ENCODE peak calls at places on chromosomes 5 and 9, in nine cellular contexts. One of them, this sample, is unnamed.

GRCh38 chr5:116438979-116439554 is 135.6 kb downstream of the SEMA6A start:
- DNase-seq in NCI-H2029 treated with DMSO at 0.1 percent for 48 hours: no peak
- DNase-seq in progenitor cell of endocrine pancreas: no peak
- DNase-seq in NCI-H774: no peak
- DNase-seq in C1 segment of cervical spinal cord: no peak
- DNase-seq in DMS 273 treated with DMSO at 0.1 percent for 48 hours: no peak
- DNase-seq in HEK293T: no peak
- DNase-seq in NCI-H2107: no peak
- DNase-seq in activated naive CD4-positive, alpha-beta T cell: no peak
- DNase-seq in this sample: no peak

GRCh38 chr9:137724114-137724445 is 105.3 kb downstream of the EHMT1 start:
- DNase-seq in NCI-H2029 treated with DMSO at 0.1 percent for 48 hours: no peak
- DNase-seq in progenitor cell of endocrine pancreas: no peak
- DNase-seq in NCI-H774: no peak
- DNase-seq in C1 segment of cervical spinal cord: no peak
- DNase-seq in DMS 273 treated with DMSO at 0.1 percent for 48 hours: no peak
- DNase-seq in HEK293T: peak; percentile 27
- DNase-seq in NCI-H2107: no peak
- DNase-seq in activated naive CD4-positive, alpha-beta T cell: no peak
- DNase-seq in this sample: no peak

GRCh38 chr5:115977988-115978387 is 15.7 kb downstream of the LVRN start:
- DNase-seq in NCI-H2029 treated with DMSO at 0.1 percent for 48 hours: no peak
- DNase-seq in progenitor cell of endocrine pancreas: no peak
- DNase-seq in NCI-H774: no peak
- DNase-seq in C1 segment of cervical spinal cord: no peak
- DNase-seq in DMS 273 treated with DMSO at 0.1 percent for 48 hours: no peak
- DNase-seq in HEK293T: no peak
- DNase-seq in NCI-H2107: no peak
- DNase-seq in activated naive CD4-positive, alpha-beta T cell: no peak
- DNase-seq in this sample: no peak

GRCh38 chr5:154972476-154973080 is 31.7 kb downstream of the MRPL22 start:
- DNase-seq in NCI-H2029 treated with DMSO at 0.1 percent for 48 hours: peak; percentile 14
- DNase-seq in progenitor cell of endocrine pancreas: peak; percentile 23
- DNase-seq in NCI-H774: peak; percentile 47
- DNase-seq in C1 segment of cervical spinal cord: peak; percentile 24
- DNase-seq in DMS 273 treated with DMSO at 0.1 percent for 48 hours: peak; percentile 13
- DNase-seq in HEK293T: peak; percentile 48
- DNase-seq in NCI-H2107: no peak
- DNase-seq in activated naive CD4-positive, alpha-beta T cell: no peak
- DNase-seq in this sample: no peak

GRCh38 chr9:115923903-115924668 is 229.5 kb upstream of the PAPPA start:
- DNase-seq in NCI-H2029 treated with DMSO at 0.1 percent for 48 hours: no peak
- DNase-seq in progenitor cell of endocrine pancreas: no peak
- DNase-seq in NCI-H774: no peak
- DNase-seq in C1 segment of cervical spinal cord: no peak
- DNase-seq in DMS 273 treated with DMSO at 0.1 percent for 48 hours: no peak
- DNase-seq in HEK293T: no peak
- DNase-seq in NCI-H2107: no peak
- DNase-seq in activated naive CD4-positive, alpha-beta T cell: no peak
- DNase-seq in this sample: no peak

GRCh38 chr9:111965566-111966019 is 69.0 kb downstream of the UGCG start:
- DNase-seq in NCI-H2029 treated with DMSO at 0.1 percent for 48 hours: no peak
- DNase-seq in progenitor cell of endocrine pancreas: no peak
- DNase-seq in NCI-H774: no peak
- DNase-seq in C1 segment of cervical spinal cord: no peak
- DNase-seq in DMS 273 treated with DMSO at 0.1 percent for 48 hours: no peak
- DNase-seq in HEK293T: no peak
- DNase-seq in NCI-H2107: no peak
- DNase-seq in activated naive CD4-positive, alpha-beta T cell: no peak
- DNase-seq in this sample: no peak

GRCh38 chr5:29218138-29218537 is 1975.3 kb upstream of the CDH6 start:
- DNase-seq in NCI-H2029 treated with DMSO at 0.1 percent for 48 hours: no peak
- DNase-seq in progenitor cell of endocrine pancreas: no peak
- DNase-seq in NCI-H774: no peak
- DNase-seq in C1 segment of cervical spinal cord: no peak
- DNase-seq in DMS 273 treated with DMSO at 0.1 percent for 48 hours: no peak
- DNase-seq in HEK293T: no peak
- DNase-seq in NCI-H2107: no peak
- DNase-seq in activated naive CD4-positive, alpha-beta T cell: no peak
- DNase-seq in this sample: no peak

GRCh38 chr5:73256462-73257260 is 83.7 kb downstream of the TMEM174 start:
- DNase-seq in NCI-H2029 treated with DMSO at 0.1 percent for 48 hours: no peak
- DNase-seq in progenitor cell of endocrine pancreas: no peak
- DNase-seq in NCI-H774: no peak
- DNase-seq in C1 segment of cervical spinal cord: no peak
- DNase-seq in DMS 273 treated with DMSO at 0.1 percent for 48 hours: no peak
- DNase-seq in HEK293T: no peak
- DNase-seq in NCI-H2107: no peak
- DNase-seq in activated naive CD4-positive, alpha-beta T cell: no peak
- DNase-seq in this sample: no peak

GRCh38 chr9:35906923-35907699 is 1.1 kb downstream of the HRCT1 start:
- DNase-seq in NCI-H2029 treated with DMSO at 0.1 percent for 48 hours: peak; percentile 6
- DNase-seq in progenitor cell of endocrine pancreas: no peak
- DNase-seq in NCI-H774: no peak
- DNase-seq in C1 segment of cervical spinal cord: no peak
- DNase-seq in DMS 273 treated with DMSO at 0.1 percent for 48 hours: peak; percentile 34
- DNase-seq in HEK293T: no peak
- DNase-seq in NCI-H2107: no peak
- DNase-seq in activated naive CD4-positive, alpha-beta T cell: no peak
- DNase-seq in this sample: peak; percentile 82

GRCh38 chr9:15149450-15149849 is 157.6 kb downstream of the TTC39B start:
- DNase-seq in NCI-H2029 treated with DMSO at 0.1 percent for 48 hours: no peak
- DNase-seq in progenitor cell of endocrine pancreas: no peak
- DNase-seq in NCI-H774: no peak
- DNase-seq in C1 segment of cervical spinal cord: no peak
- DNase-seq in DMS 273 treated with DMSO at 0.1 percent for 48 hours: no peak
- DNase-seq in HEK293T: no peak
- DNase-seq in NCI-H2107: no peak
- DNase-seq in activated naive CD4-positive, alpha-beta T cell: no peak
- DNase-seq in this sample: no peak

GRCh38 chr5:73975855-73976254 is 349.9 kb downstream of the ARHGEF28 start:
- DNase-seq in NCI-H2029 treated with DMSO at 0.1 percent for 48 hours: no peak
- DNase-seq in progenitor cell of endocrine pancreas: no peak
- DNase-seq in NCI-H774: no peak
- DNase-seq in C1 segment of cervical spinal cord: no peak
- DNase-seq in DMS 273 treated with DMSO at 0.1 percent for 48 hours: no peak
- DNase-seq in HEK293T: no peak
- DNase-seq in NCI-H2107: no peak
- DNase-seq in activated naive CD4-positive, alpha-beta T cell: no peak
- DNase-seq in this sample: no peak

GRCh38 chr5:133330956-133331355 is 279.1 kb downstream of the HSPA4 start:
- DNase-seq in NCI-H2029 treated with DMSO at 0.1 percent for 48 hours: no peak
- DNase-seq in progenitor cell of endocrine pancreas: no peak
- DNase-seq in NCI-H774: no peak
- DNase-seq in C1 segment of cervical spinal cord: no peak
- DNase-seq in DMS 273 treated with DMSO at 0.1 percent for 48 hours: no peak
- DNase-seq in HEK293T: no peak
- DNase-seq in NCI-H2107: no peak
- DNase-seq in activated naive CD4-positive, alpha-beta T cell: no peak
- DNase-seq in this sample: peak; percentile 41

GRCh38 chr9:112912636-112913035 is 22.0 kb upstream of the SLC46A2 start:
- DNase-seq in NCI-H2029 treated with DMSO at 0.1 percent for 48 hours: no peak
- DNase-seq in progenitor cell of endocrine pancreas: no peak
- DNase-seq in NCI-H774: no peak
- DNase-seq in C1 segment of cervical spinal cord: no peak
- DNase-seq in DMS 273 treated with DMSO at 0.1 percent for 48 hours: no peak
- DNase-seq in HEK293T: no peak
- DNase-seq in NCI-H2107: no peak
- DNase-seq in activated naive CD4-positive, alpha-beta T cell: no peak
- DNase-seq in this sample: no peak

GRCh38 chr9:10855847-10856246 is 243.0 kb upstream of the PTPRD start:
- DNase-seq in NCI-H2029 treated with DMSO at 0.1 percent for 48 hours: no peak
- DNase-seq in progenitor cell of endocrine pancreas: no peak
- DNase-seq in NCI-H774: peak; percentile 4
- DNase-seq in C1 segment of cervical spinal cord: no peak
- DNase-seq in DMS 273 treated with DMSO at 0.1 percent for 48 hours: no peak
- DNase-seq in HEK293T: peak; percentile 5
- DNase-seq in NCI-H2107: no peak
- DNase-seq in activated naive CD4-positive, alpha-beta T cell: no peak
- DNase-seq in this sample: no peak

GRCh38 chr9:121741198-121741918 is 89.9 kb downstream of the DAB2IP start:
- DNase-seq in NCI-H2029 treated with DMSO at 0.1 percent for 48 hours: no peak
- DNase-seq in progenitor cell of endocrine pancreas: no peak
- DNase-seq in NCI-H774: no peak
- DNase-seq in C1 segment of cervical spinal cord: no peak
- DNase-seq in DMS 273 treated with DMSO at 0.1 percent for 48 hours: no peak
- DNase-seq in HEK293T: no peak
- DNase-seq in NCI-H2107: no peak
- DNase-seq in activated naive CD4-positive, alpha-beta T cell: no peak
- DNase-seq in this sample: no peak

This sample was measured in aorta.